ENCODE peak calls at places on chromosomes 13 and 19, in four cellular contexts. E is H4; T is dorsolateral prefrontal cortex; I is activated CD4-positive, CD25-positive, alpha-beta regulatory T cell treated with anti-CD3 and anti-CD28 coated beads, Interleukin-2, amount 50 U/mL, for 16 hours. S is an unnamed sample.

GRCh38 chr19:47601180-47601904 is 7.6 kb upstream of the BICRA start:
- DNase-seq in I (no peak), T (no peak), E (no peak), S (no peak)

GRCh38 chr13:26872444-26873173 is 112.0 kb upstream of the GPR12 start:
- DNase-seq in E (peak), T (peak), I (no peak), S (peak)

GRCh38 chr19:11138659-11139526 is 16.7 kb downstream of the SPC24 start:
- DNase-seq in I (no peak), E (peak), T (peak), S (peak)

GRCh38 chr13:73531014-73531413 is 472.2 kb downstream of the KLF5 start:
- DNase-seq in I (no peak), E (no peak), T (no peak), S (no peak)

GRCh38 chr13:110610955-110611595 is 4.3 kb upstream of the NAXD start:
- DNase-seq in I (no peak), E (peak), T (no peak), S (no peak)

GRCh38 chr13:40116008-40116407 is 460.5 kb downstream of the COG6 start:
- DNase-seq in I (peak), T (no peak), E (peak), S (peak)

GRCh38 chr13:28483313-28483931 is 11.5 kb downstream of the FLT1 start:
- DNase-seq in I (no peak), T (no peak), E (no peak), S (no peak)

GRCh38 chr13:104868806-104869205 is 1666.7 kb downstream of the EFNB2 start:
- DNase-seq in I (no peak), E (no peak), T (no peak), S (no peak)

S was measured in SW480.